ENCODE peak calls at places on chromosomes 16 and 17, in four cellular contexts. E is mesenchymal stem cell, L is IMR-90, A is mesendoderm. R is an unnamed sample.

GRCh38 chr17:869567-870530 is 87.7 kb downstream of the MRM3 start:
- DNase-seq in E (peak; percentile 85), L (peak; percentile 76), A (peak; percentile 77), R (no peak)

GRCh38 chr17:3635474-3636153 is 436 bp downstream of the SHPK start:
- DNase-seq in E (no peak), L (no peak), A (peak; percentile 53), R (no peak)

GRCh38 chr17:14372905-14373559 is 72.2 kb downstream of the HS3ST3B1 start:
- DNase-seq in E (peak; percentile 12), L (no peak), A (peak; percentile 38), R (no peak)

GRCh38 chr16:55499951-55500350 is 8.9 kb upstream of the LPCAT2 start:
- DNase-seq in E (peak; percentile 100), L (peak; percentile 99), A (peak; percentile 43), R (no peak)

GRCh38 chr17:78991017-78991783 is 11.5 kb upstream of the LGALS3BP start:
- DNase-seq in E (no peak), L (no peak), A (no peak), R (no peak)

GRCh38 chr17:5508855-5509254 is 22.5 kb downstream of the MIS12 start:
- DNase-seq in E (peak; percentile 51), L (peak; percentile 79), A (peak; percentile 86), R (peak; percentile 77)

GRCh38 chr17:77154187-77154586 is 13.4 kb downstream of the SEC14L1 start:
- DNase-seq in E (no peak), L (no peak), A (no peak), R (no peak)

GRCh38 chr16:29862383-29862883 is 593 bp downstream of the CDIPT start:
- DNase-seq in E (peak; percentile 30), L (no peak), A (peak; percentile 27), R (no peak)

GRCh38 chr17:66829386-66829864 is 5.5 kb upstream of the CACNG5 start:
- DNase-seq in E (peak; percentile 73), L (peak; percentile 73), A (peak; percentile 87), R (peak; percentile 89)

GRCh38 chr16:81437860-81438259 is 6.7 kb upstream of the CMIP start:
- DNase-seq in E (no peak), L (no peak), A (no peak), R (no peak)

GRCh38 chr16:14300631-14301149 is 229.6 kb downstream of the MRTFB start:
- DNase-seq in E (peak; percentile 86), L (peak; percentile 85), A (peak; percentile 90), R (peak; percentile 65)

GRCh38 chr17:29007456-29008455 is 1.9 kb upstream of the SEZ6 start:
- DNase-seq in E (peak; percentile 21), L (peak; percentile 7), A (peak; percentile 74), R (no peak)

GRCh38 chr17:69634844-69635243 is 220.3 kb downstream of the MAP2K6 start:
- DNase-seq in E (no peak), L (no peak), A (no peak), R (no peak)

GRCh38 chr17:82200743-82201497 is 11.7 kb downstream of the CCDC57 start:
- DNase-seq in E (peak; percentile 67), L (no peak), A (no peak), R (no peak)

GRCh38 chr16:90046971-90047713 is 27.9 kb upstream of the DBNDD1 start:
- DNase-seq in E (peak; percentile 41), L (peak; percentile 58), A (no peak), R (peak; percentile 55)

GRCh38 chr16:24971718-24972117 is 43.5 kb downstream of the ARHGAP17 start:
- DNase-seq in E (no peak), L (no peak), A (no peak), R (no peak)

GRCh38 chr17:38334480-38335364 is 9.0 kb downstream of the GPR179 start:
- DNase-seq in E (no peak), L (no peak), A (no peak), R (peak; percentile 33)

GRCh38 chr17:59287452-59287851 is 44.0 kb upstream of the YPEL2 start:
- DNase-seq in E (no peak), L (peak; percentile 19), A (no peak), R (no peak)

GRCh38 chr17:38663125-38663751 is 11.5 kb downstream of the EPOP start:
- DNase-seq in E (peak; percentile 61), L (peak; percentile 29), A (peak; percentile 96), R (peak; percentile 98)

GRCh38 chr17:80746262-80746935 is 201.8 kb downstream of the RPTOR start:
- DNase-seq in E (no peak), L (no peak), A (no peak), R (no peak)

GRCh38 chr17:15941781-15942180 is 3.1 kb upstream of the ADORA2B start:
- DNase-seq in E (no peak), L (no peak), A (no peak), R (no peak)

GRCh38 chr16:66667944-66668343 is 28.6 kb downstream of the CMTM4 start:
- DNase-seq in E (no peak), L (no peak), A (no peak), R (no peak)

GRCh38 chr17:10384175-10384574 is 11.4 kb upstream of the MYH13 start:
- DNase-seq in E (peak; percentile 41), L (no peak), A (peak; percentile 69), R (no peak)

GRCh38 chr16:9437115-9437514 is 345.7 kb downstream of the HAPSTR1 start:
- DNase-seq in E (no peak), L (no peak), A (peak; percentile 57), R (peak; percentile 53)

GRCh38 chr16:67537270-67537635 is 8.6 kb downstream of the RIPOR1 start:
- DNase-seq in E (peak; percentile 79), L (peak; percentile 36), A (peak; percentile 62), R (peak; percentile 63)

GRCh38 chr16:30355144-30355953 is at the start of gene CD2BP2:
- DNase-seq in E (peak; percentile 100), L (peak; percentile 100), A (peak; percentile 100), R (peak; percentile 98)

GRCh38 chr16:80993293-80993691 is 13.4 kb downstream of the CMC2 start:
- DNase-seq in E (peak; percentile 85), L (peak; percentile 90), A (peak; percentile 75), R (no peak)

GRCh38 chr16:28486266-28486665 is 5.6 kb downstream of the CLN3 start:
- DNase-seq in E (no peak), L (no peak), A (no peak), R (no peak)

GRCh38 chr17:4527552-4527951 is 27.6 kb downstream of the MYBBP1A start:
- DNase-seq in E (no peak), L (no peak), A (peak; percentile 76), R (no peak)

GRCh38 chr16:27237229-27238015 is 31.1 kb downstream of the NSMCE1 start:
- DNase-seq in E (peak; percentile 32), L (no peak), A (no peak), R (no peak)

GRCh38 chr17:17235212-17236174 is 1.5 kb downstream of the FLCN start:
- DNase-seq in E (peak; percentile 49), L (peak; percentile 44), A (no peak), R (no peak)

GRCh38 chr17:44187131-44187899 is 543 bp downstream of the TMUB2 start:
- DNase-seq in E (peak; percentile 32), L (peak; percentile 46), A (no peak), R (no peak)
- H3K18ac ChIP-seq in E (peak overlapping the region; percentile 94), L (peak overlapping the region; percentile 98), A (peak overlapping the region; percentile 65), R (peak overlapping the region; percentile 97)

DNA sequence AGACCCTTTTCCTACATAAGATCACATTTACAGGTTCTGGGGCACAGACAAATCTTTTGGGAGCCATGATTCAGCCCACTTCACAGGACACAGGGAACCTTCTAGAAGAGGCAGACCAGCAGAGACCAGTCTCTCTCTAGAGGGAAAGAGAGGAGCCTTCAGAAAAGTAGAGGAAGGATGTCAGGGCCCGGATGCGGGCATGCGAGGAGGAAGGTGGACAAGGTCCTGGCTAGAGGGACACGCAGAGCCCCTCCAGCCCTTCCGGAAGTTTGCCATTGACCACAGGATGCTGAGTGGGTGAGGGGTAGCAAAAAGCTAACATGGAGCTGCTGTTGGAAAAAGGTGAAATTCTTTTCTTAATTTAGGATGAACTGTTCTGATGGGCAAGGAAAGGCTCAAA is 55.8 kb upstream of the MEAK7 start:
- DNase-seq in E (no peak), L (no peak), A (no peak), R (no peak)
- H3K18ac ChIP-seq in E (no peak overlapping the region), L (no peak overlapping the region), A (no peak overlapping the region), R (no peak overlapping the region)

DNA sequence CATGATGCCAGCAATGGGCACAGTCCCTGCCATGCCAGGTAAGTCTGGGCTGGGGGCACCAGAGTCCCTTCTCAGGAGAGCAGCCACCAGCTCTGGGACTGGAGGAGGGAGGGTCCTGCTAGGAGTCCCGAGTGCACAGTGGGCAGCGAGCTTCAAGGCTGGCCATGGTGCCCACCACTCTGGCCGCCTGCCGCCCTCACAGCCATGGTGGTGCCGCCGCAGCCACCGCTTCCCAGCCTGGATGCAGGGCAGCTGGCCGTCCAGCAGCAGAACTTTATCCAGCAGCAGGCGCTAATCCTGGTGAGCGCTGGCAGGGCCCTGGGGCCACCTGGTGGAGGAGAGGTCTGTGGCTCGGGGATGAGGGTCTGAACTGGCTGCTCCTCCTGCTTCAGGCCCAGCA is 17.9 kb upstream of the SMIM5 start:
- DNase-seq in E (no peak), L (no peak), A (peak; percentile 47), R (peak; percentile 70)
- H3K18ac ChIP-seq in E (no peak overlapping the region), L (no peak overlapping the region), A (no peak overlapping the region), R (no peak overlapping the region)

DNA sequence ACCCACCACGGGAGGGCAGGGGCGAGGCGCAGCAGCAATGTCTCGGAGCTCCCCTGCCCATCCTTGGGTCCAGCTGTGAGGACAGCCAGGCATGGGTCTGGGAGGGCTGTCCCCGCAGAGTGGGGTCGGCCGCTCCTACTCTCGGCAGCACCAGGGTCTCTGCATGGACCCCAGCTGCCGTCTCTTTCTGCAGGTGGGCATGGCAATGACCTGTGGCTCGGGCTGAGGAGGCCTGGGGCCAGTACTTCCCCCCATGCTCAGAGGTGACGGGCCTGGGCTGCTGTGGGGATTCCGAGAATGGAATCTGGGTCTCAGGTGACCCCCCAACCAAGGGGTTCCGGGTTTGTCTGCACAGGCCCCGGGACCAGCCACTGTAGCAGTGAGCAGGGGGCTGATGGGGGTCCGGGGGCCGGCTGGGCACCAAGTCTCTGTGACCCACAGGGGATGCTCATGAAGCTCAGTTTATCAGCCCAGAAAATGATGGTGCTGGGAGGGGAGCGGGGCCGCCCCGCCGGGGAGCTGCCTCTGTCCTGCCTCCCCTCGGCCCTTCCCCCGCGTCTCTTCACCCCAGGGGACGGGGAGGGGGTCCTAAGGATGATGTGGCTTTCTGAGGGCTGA is 23.5 kb downstream of the CACNA1H start:
- DNase-seq in E (no peak), L (no peak), A (no peak), R (no peak)
- H3K18ac ChIP-seq in E (no peak overlapping the region), L (no peak overlapping the region), A (no peak overlapping the region), R (no peak overlapping the region)

GRCh38 chr17:44863254-44863918 is 15.7 kb downstream of the HIGD1B start:
- DNase-seq in E (no peak), L (no peak), A (no peak), R (no peak)

GRCh38 chr17:44865921-44866320 is 18.2 kb downstream of the HIGD1B start:
- DNase-seq in E (no peak), L (no peak), A (no peak), R (no peak)

GRCh38 chr17:44864831-44865230 is 17.1 kb downstream of the HIGD1B start:
- DNase-seq in E (no peak), L (no peak), A (no peak), R (no peak)

GRCh38 chr17:44867841-44868240 is 20.2 kb downstream of the HIGD1B start:
- DNase-seq in E (no peak), L (no peak), A (no peak), R (no peak)

GRCh38 chr17:44865231-44865660 is 17.6 kb downstream of the HIGD1B start:
- DNase-seq in E (peak; percentile 77), L (peak; percentile 73), A (peak; percentile 79), R (peak; percentile 74)
- H3K18ac ChIP-seq in E (no peak overlapping the region), L (no peak overlapping the region), A (no peak overlapping the region), R (no peak overlapping the region)